ENCODE peak calls at places on chromosomes 7 and 10, in seven cellular contexts. One of them, this sample, is unnamed. For H3K27me3, the result is how much of the 10 kb centered on the place peaks cover.

GRCh38 chr7:151131622-151132293 is 35.7 kb downstream of the GBX1 start:
- DNase-seq in MG63: no peak
- DNase-seq in HCT116: no peak
- DNase-seq in Panc1: no peak
- DNase-seq in tibial artery: no peak
- DNase-seq in CD8-positive, alpha-beta T cell: no peak
- DNase-seq in sigmoid colon: no peak
- DNase-seq in this sample: no peak

GRCh38 chr7:29971566-29972314 is 17.9 kb downstream of the SCRN1 start:
- DNase-seq in MG63: no peak
- DNase-seq in HCT116: no peak
- DNase-seq in Panc1: no peak
- DNase-seq in tibial artery: no peak
- DNase-seq in CD8-positive, alpha-beta T cell: no peak
- DNase-seq in sigmoid colon: no peak
- DNase-seq in this sample: no peak

GRCh38 chr7:155729847-155730246 is 82.4 kb downstream of the SHH start:
- DNase-seq in MG63: no peak
- DNase-seq in HCT116: no peak
- DNase-seq in Panc1: no peak
- DNase-seq in tibial artery: no peak
- DNase-seq in CD8-positive, alpha-beta T cell: no peak
- DNase-seq in sigmoid colon: no peak
- DNase-seq in this sample: no peak

GRCh38 chr7:102814025-102814471 is 65.2 kb downstream of the FAM185A start:
- DNase-seq in MG63: no peak
- DNase-seq in HCT116: no peak
- DNase-seq in Panc1: no peak
- DNase-seq in tibial artery: no peak
- DNase-seq in CD8-positive, alpha-beta T cell: no peak
- DNase-seq in sigmoid colon: no peak
- DNase-seq in this sample: no peak

GRCh38 chr7:90720970-90721768 is 125.0 kb downstream of the CDK14 start:
- DNase-seq in MG63: peak
- DNase-seq in HCT116: no peak
- DNase-seq in Panc1: no peak
- DNase-seq in tibial artery: peak
- DNase-seq in CD8-positive, alpha-beta T cell: no peak
- DNase-seq in sigmoid colon: peak
- DNase-seq in this sample: no peak

GRCh38 chr10:48691812-48692528 is 7.3 kb downstream of the WDFY4 start:
- DNase-seq in MG63: no peak
- DNase-seq in HCT116: no peak
- DNase-seq in Panc1: no peak
- DNase-seq in tibial artery: no peak
- DNase-seq in CD8-positive, alpha-beta T cell: no peak
- DNase-seq in sigmoid colon: no peak
- DNase-seq in this sample: no peak

GRCh38 chr7:29401827-29402226 is 161.8 kb upstream of the PRR15 start:
- DNase-seq in MG63: no peak
- DNase-seq in HCT116: no peak
- DNase-seq in Panc1: no peak
- DNase-seq in tibial artery: no peak
- DNase-seq in CD8-positive, alpha-beta T cell: no peak
- DNase-seq in sigmoid colon: no peak
- DNase-seq in this sample: no peak

GRCh38 chr10:97463363-97464132 is 17.6 kb downstream of the ZDHHC16 start:
- DNase-seq in MG63: no peak
- DNase-seq in HCT116: peak
- DNase-seq in Panc1: peak
- DNase-seq in tibial artery: no peak
- DNase-seq in CD8-positive, alpha-beta T cell: peak
- DNase-seq in sigmoid colon: no peak
- DNase-seq in this sample: peak

GRCh38 chr10:120841522-120842189 is 9.5 kb upstream of the WDR11 start:
- DNase-seq in MG63: no peak
- DNase-seq in HCT116: no peak
- DNase-seq in Panc1: peak
- DNase-seq in tibial artery: no peak
- DNase-seq in CD8-positive, alpha-beta T cell: no peak
- DNase-seq in sigmoid colon: no peak
- DNase-seq in this sample: peak

DNA sequence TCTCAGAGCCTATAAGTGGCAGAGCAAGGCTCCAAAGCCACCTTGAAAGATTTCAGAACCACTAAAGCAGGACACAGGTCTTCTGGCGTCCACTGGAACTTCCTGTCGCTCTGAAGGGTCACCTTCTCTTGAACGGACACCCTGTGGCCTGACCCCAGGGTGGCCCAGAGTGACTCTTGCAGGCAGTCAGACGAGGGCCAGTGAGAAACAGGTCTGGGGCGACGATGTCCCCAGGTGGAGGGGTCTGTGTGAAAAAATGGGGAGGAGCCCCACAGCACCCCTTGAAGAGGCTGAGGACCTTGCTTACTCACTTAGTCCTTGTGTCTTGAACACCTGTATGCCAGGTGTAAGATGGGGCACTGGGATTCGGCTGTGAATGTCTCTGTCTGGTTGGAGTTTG is 946 bp upstream of the RASGEF1A start:
- DNase-seq in MG63: no peak
- DNase-seq in HCT116: no peak
- DNase-seq in Panc1: no peak
- DNase-seq in tibial artery: no peak
- DNase-seq in CD8-positive, alpha-beta T cell: peak
- DNase-seq in sigmoid colon: no peak
- DNase-seq in this sample: no peak
- H3K27me3 ChIP-seq in MG63: under half
- H3K27me3 ChIP-seq in HCT116: under half
- H3K27me3 ChIP-seq in Panc1: under half
- H3K27me3 ChIP-seq in tibial artery: half or more
- H3K27me3 ChIP-seq in CD8-positive, alpha-beta T cell: under half
- H3K27me3 ChIP-seq in sigmoid colon: half or more
- H3K27me3 ChIP-seq in this sample: half or more

DNA sequence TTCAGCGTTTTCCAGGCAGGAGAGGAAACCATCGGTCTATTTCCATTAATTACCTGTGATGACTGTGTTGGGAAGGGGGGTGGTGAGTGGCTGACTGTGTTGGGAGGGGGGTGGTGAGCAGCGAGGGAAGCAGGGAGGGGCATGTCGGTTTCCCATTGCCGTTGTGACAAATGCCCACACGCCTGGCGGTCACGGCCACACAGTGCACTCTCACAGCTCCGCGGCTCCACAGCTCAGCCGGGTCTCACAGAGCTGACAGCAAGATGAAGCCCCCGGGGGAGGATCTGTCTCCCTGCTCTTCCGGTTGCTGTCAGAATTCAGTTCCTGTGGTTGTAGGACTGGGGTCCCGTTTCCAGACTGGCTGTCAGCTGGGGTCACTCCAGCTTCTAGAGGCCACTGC is 39.0 kb downstream of the AP5Z1 start:
- DNase-seq in MG63: no peak
- DNase-seq in HCT116: no peak
- DNase-seq in Panc1: no peak
- DNase-seq in tibial artery: no peak
- DNase-seq in CD8-positive, alpha-beta T cell: no peak
- DNase-seq in sigmoid colon: no peak
- DNase-seq in this sample: no peak
- H3K27me3 ChIP-seq in MG63: under half
- H3K27me3 ChIP-seq in HCT116: under half
- H3K27me3 ChIP-seq in Panc1: under half
- H3K27me3 ChIP-seq in tibial artery: under half
- H3K27me3 ChIP-seq in CD8-positive, alpha-beta T cell: under half
- H3K27me3 ChIP-seq in sigmoid colon: under half
- H3K27me3 ChIP-seq in this sample: half or more

GRCh38 chr10:70960316-70960715 is 72.0 kb upstream of the PCBD1 start:
- DNase-seq in MG63: no peak
- DNase-seq in HCT116: no peak
- DNase-seq in Panc1: no peak
- DNase-seq in tibial artery: no peak
- DNase-seq in CD8-positive, alpha-beta T cell: no peak
- DNase-seq in sigmoid colon: no peak
- DNase-seq in this sample: no peak
- H3K27me3 ChIP-seq in MG63: under half
- H3K27me3 ChIP-seq in HCT116: under half
- H3K27me3 ChIP-seq in Panc1: under half
- H3K27me3 ChIP-seq in tibial artery: under half
- H3K27me3 ChIP-seq in CD8-positive, alpha-beta T cell: under half
- H3K27me3 ChIP-seq in sigmoid colon: under half
- H3K27me3 ChIP-seq in this sample: half or more

GRCh38 chr10:117471344-117471874 is 71.1 kb upstream of the EMX2 start:
- DNase-seq in MG63: no peak
- DNase-seq in HCT116: no peak
- DNase-seq in Panc1: no peak
- DNase-seq in tibial artery: no peak
- DNase-seq in CD8-positive, alpha-beta T cell: no peak
- DNase-seq in sigmoid colon: no peak
- DNase-seq in this sample: no peak

GRCh38 chr10:117464176-117464575 is 78.4 kb upstream of the EMX2 start:
- DNase-seq in MG63: no peak
- DNase-seq in HCT116: no peak
- DNase-seq in Panc1: no peak
- DNase-seq in tibial artery: no peak
- DNase-seq in CD8-positive, alpha-beta T cell: no peak
- DNase-seq in sigmoid colon: no peak
- DNase-seq in this sample: no peak

GRCh38 chr10:117472872-117473271 is 69.7 kb upstream of the EMX2 start:
- DNase-seq in MG63: no peak
- DNase-seq in HCT116: no peak
- DNase-seq in Panc1: no peak
- DNase-seq in tibial artery: no peak
- DNase-seq in CD8-positive, alpha-beta T cell: no peak
- DNase-seq in sigmoid colon: no peak
- DNase-seq in this sample: no peak

GRCh38 chr10:117470733-117471132 is 71.8 kb upstream of the EMX2 start:
- DNase-seq in MG63: no peak
- DNase-seq in HCT116: no peak
- DNase-seq in Panc1: no peak
- DNase-seq in tibial artery: no peak
- DNase-seq in CD8-positive, alpha-beta T cell: no peak
- DNase-seq in sigmoid colon: no peak
- DNase-seq in this sample: no peak

DNA sequence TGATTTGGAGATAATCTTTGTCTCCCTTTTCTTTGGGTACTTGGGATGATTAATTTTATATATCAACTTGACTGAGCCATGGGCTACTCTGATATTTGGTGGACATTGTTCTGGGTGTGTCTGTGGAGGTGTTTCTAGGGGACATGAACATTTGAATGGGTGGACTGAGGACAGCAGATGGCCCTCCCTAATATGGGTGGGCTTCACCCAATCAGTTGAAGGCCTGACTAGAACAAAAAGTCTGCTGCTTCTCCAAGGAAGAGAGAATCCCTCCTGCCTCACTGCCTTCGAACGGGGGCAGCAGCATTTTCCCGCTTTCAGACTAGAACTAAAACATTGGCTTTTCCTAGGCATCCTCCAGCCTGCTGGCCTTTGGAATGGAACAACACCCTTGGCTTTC is 73.9 kb upstream of the EMX2 start:
- DNase-seq in MG63: no peak
- DNase-seq in HCT116: no peak
- DNase-seq in Panc1: no peak
- DNase-seq in tibial artery: no peak
- DNase-seq in CD8-positive, alpha-beta T cell: no peak
- DNase-seq in sigmoid colon: no peak
- DNase-seq in this sample: no peak
- H3K27me3 ChIP-seq in MG63: under half
- H3K27me3 ChIP-seq in HCT116: under half
- H3K27me3 ChIP-seq in Panc1: under half
- H3K27me3 ChIP-seq in tibial artery: under half
- H3K27me3 ChIP-seq in CD8-positive, alpha-beta T cell: under half
- H3K27me3 ChIP-seq in sigmoid colon: under half
- H3K27me3 ChIP-seq in this sample: under half

DNA sequence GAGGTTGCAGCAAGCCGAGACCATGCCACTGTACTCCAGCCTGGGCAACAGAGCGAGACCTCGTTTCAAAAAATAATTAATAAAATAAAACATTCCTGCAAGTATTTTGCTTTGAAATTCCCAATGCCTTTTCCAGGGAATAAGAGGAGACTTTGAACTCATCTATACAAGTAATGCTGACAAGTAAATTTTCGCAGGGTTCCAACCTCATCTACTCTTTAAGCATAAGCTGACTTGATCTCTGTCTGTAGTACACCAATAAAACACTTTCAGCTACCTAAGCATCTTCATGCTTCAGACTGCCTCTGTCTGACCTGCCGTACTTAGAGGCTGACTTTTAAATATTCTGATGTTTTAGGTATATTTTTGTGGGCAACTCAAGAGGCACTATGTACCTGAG is 13.7 kb upstream of the BEND7 start:
- DNase-seq in MG63: no peak
- DNase-seq in HCT116: no peak
- DNase-seq in Panc1: no peak
- DNase-seq in tibial artery: no peak
- DNase-seq in CD8-positive, alpha-beta T cell: no peak
- DNase-seq in sigmoid colon: no peak
- DNase-seq in this sample: no peak
- H3K27me3 ChIP-seq in MG63: under half
- H3K27me3 ChIP-seq in HCT116: under half
- H3K27me3 ChIP-seq in Panc1: under half
- H3K27me3 ChIP-seq in tibial artery: under half
- H3K27me3 ChIP-seq in CD8-positive, alpha-beta T cell: under half
- H3K27me3 ChIP-seq in sigmoid colon: under half
- H3K27me3 ChIP-seq in this sample: half or more

DNA sequence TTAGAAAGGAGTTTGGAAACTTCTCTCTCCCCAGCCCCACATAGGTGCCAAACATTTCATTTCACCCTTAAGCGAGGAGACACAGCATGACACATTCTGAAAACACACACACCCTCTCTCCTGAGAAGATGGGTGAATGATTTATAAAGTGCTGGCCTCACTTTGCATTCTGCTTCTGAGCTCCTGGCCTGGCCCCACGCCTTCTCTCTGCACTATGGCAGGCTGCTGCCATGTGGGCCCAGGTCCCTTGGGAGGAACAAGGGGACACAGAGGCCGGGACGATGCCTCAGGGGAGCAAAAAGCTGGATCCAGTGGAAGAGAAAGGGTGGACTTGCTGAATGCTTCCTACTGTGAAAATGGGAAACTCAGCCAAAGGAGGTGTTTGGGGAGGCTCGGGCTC is 56.0 kb downstream of the CPXM2 start:
- DNase-seq in MG63: no peak
- DNase-seq in HCT116: no peak
- DNase-seq in Panc1: no peak
- DNase-seq in tibial artery: no peak
- DNase-seq in CD8-positive, alpha-beta T cell: no peak
- DNase-seq in sigmoid colon: no peak
- DNase-seq in this sample: no peak
- H3K27me3 ChIP-seq in MG63: under half
- H3K27me3 ChIP-seq in HCT116: half or more
- H3K27me3 ChIP-seq in Panc1: under half
- H3K27me3 ChIP-seq in tibial artery: under half
- H3K27me3 ChIP-seq in CD8-positive, alpha-beta T cell: under half
- H3K27me3 ChIP-seq in sigmoid colon: under half
- H3K27me3 ChIP-seq in this sample: half or more

GRCh38 chr7:157703534-157704195 is 366.9 kb downstream of the DNAJB6 start:
- DNase-seq in MG63: no peak
- DNase-seq in HCT116: no peak
- DNase-seq in Panc1: no peak
- DNase-seq in tibial artery: no peak
- DNase-seq in CD8-positive, alpha-beta T cell: no peak
- DNase-seq in sigmoid colon: peak
- DNase-seq in this sample: no peak
- H3K27me3 ChIP-seq in MG63: under half
- H3K27me3 ChIP-seq in HCT116: half or more
- H3K27me3 ChIP-seq in Panc1: under half
- H3K27me3 ChIP-seq in tibial artery: under half
- H3K27me3 ChIP-seq in CD8-positive, alpha-beta T cell: under half
- H3K27me3 ChIP-seq in sigmoid colon: half or more
- H3K27me3 ChIP-seq in this sample: half or more

GRCh38 chr7:93861325-93861949 is 29.1 kb downstream of the TFPI2 start:
- DNase-seq in MG63: no peak
- DNase-seq in HCT116: no peak
- DNase-seq in Panc1: no peak
- DNase-seq in tibial artery: no peak
- DNase-seq in CD8-positive, alpha-beta T cell: no peak
- DNase-seq in sigmoid colon: no peak
- DNase-seq in this sample: no peak
- H3K27me3 ChIP-seq in MG63: under half
- H3K27me3 ChIP-seq in HCT116: under half
- H3K27me3 ChIP-seq in Panc1: under half
- H3K27me3 ChIP-seq in tibial artery: under half
- H3K27me3 ChIP-seq in CD8-positive, alpha-beta T cell: under half
- H3K27me3 ChIP-seq in sigmoid colon: under half
- H3K27me3 ChIP-seq in this sample: under half